ENCODE peak calls at places on chromosomes 11 and 22, in four cellular contexts. P is foreskin fibroblast, E is heart right ventricle, B is tibial artery. Y is an unnamed sample.

GRCh38 chr11:34345991-34346480 is 11.8 kb downstream of the ABTB2 start:
- DNase-seq in E (peak; percentile 50), P (peak; percentile 37), B (peak; percentile 60), Y (peak; percentile 43)

GRCh38 chr22:23386245-23386631 is 193.9 kb downstream of the IGLL1 start:
- DNase-seq in E (no peak), P (no peak), B (peak; percentile 16), Y (no peak)

GRCh38 chr11:94658888-94659287 is 91.7 kb downstream of the PIWIL4 start:
- DNase-seq in B (no peak), E (no peak), P (no peak), Y (no peak)

GRCh38 chr11:19200410-19201201 is 1.2 kb downstream of the CSRP3 start:
- DNase-seq in B (no peak), E (no peak), P (peak; percentile 80), Y (peak; percentile 48)

GRCh38 chr11:1444823-1445422 is 41.7 kb downstream of the MOB2 start:
- DNase-seq in P (no peak), B (no peak), E (no peak), Y (no peak)

GRCh38 chr22:44497218-44497903 is 672 bp downstream of the RTL6 start:
- DNase-seq in E (no peak), B (no peak), P (peak; percentile 66), Y (no peak)

GRCh38 chr22:32396746-32397145 is 15.3 kb downstream of the RTCB start:
- DNase-seq in B (no peak), E (no peak), P (peak; percentile 84), Y (no peak)

GRCh38 chr22:27299181-27300085 is 502.1 kb downstream of the MN1 start:
- DNase-seq in E (no peak), P (peak; percentile 22), B (no peak), Y (no peak)

GRCh38 chr11:46278387-46279173 is 1.1 kb downstream of the CREB3L1 start:
- DNase-seq in P (peak; percentile 91), B (no peak), E (peak; percentile 62), Y (no peak)

GRCh38 chr22:41181349-41182241 is 23.5 kb upstream of the L3MBTL2 start:
- DNase-seq in B (peak; percentile 26), E (no peak), P (peak; percentile 75), Y (peak; percentile 25)

GRCh38 chr22:24523873-24524272 is 28.7 kb downstream of the UPB1 start:
- DNase-seq in P (peak; percentile 39), B (no peak), E (no peak), Y (no peak)

GRCh38 chr11:70470127-70470526 is 71.8 kb downstream of the CTTN start:
- DNase-seq in B (no peak), E (no peak), P (peak; percentile 45), Y (no peak)

GRCh38 chr11:33692013-33692504 is 8.6 kb downstream of the C11orf91 start:
- DNase-seq in E (no peak), B (peak; percentile 84), P (peak; percentile 95), Y (peak; percentile 90)

GRCh38 chr11:1628506-1629325 is 859 bp upstream of the KRTAP5-5 start:
- DNase-seq in B (no peak), P (peak; percentile 65), E (peak; percentile 71), Y (no peak)

GRCh38 chr11:34468209-34468841 is 29.6 kb downstream of the CAT start:
- DNase-seq in P (peak; percentile 53), E (no peak), B (no peak), Y (no peak)

GRCh38 chr11:91922846-91923245 is 301.8 kb upstream of the FAT3 start:
- DNase-seq in E (no peak), P (no peak), B (no peak), Y (no peak)

GRCh38 chr11:1121343-1122331 is 36.1 kb upstream of the MUC5AC start:
- DNase-seq in E (no peak), B (peak; percentile 17), P (peak; percentile 8), Y (no peak)

GRCh38 chr11:134275534-134276395 is at the start of gene GLB1L3:
- DNase-seq in P (peak; percentile 65), B (no peak), E (no peak), Y (no peak)

GRCh38 chr22:42388130-42388797 is 43.9 kb downstream of the NFAM1 start:
- DNase-seq in B (no peak), P (no peak), E (no peak), Y (no peak)

GRCh38 chr11:70210516-70210915 is 7.4 kb downstream of the FADD start:
- DNase-seq in P (peak; percentile 24), E (no peak), B (no peak), Y (no peak)

GRCh38 chr22:40326905-40327735 is 19.2 kb upstream of the ADSL start:
- DNase-seq in P (no peak), E (no peak), B (no peak), Y (no peak)

GRCh38 chr22:23763579-23764331 is 965 bp downstream of the C22orf15 start:
- DNase-seq in P (peak; percentile 53), B (no peak), E (peak; percentile 59), Y (no peak)

GRCh38 chr11:87290304-87290922 is 252.7 kb downstream of the TMEM135 start:
- DNase-seq in E (no peak), P (peak; percentile 70), B (no peak), Y (no peak)

GRCh38 chr22:39746600-39747262 is 146.8 kb downstream of the ENTHD1 start:
- DNase-seq in P (no peak), B (no peak), E (no peak), Y (no peak)

GRCh38 chr22:25377699-25378098 is 158.3 kb downstream of the CRYBB2 start:
- DNase-seq in P (no peak), B (no peak), E (no peak), Y (no peak)

GRCh38 chr11:129283141-129283540 is 91.0 kb upstream of the ARHGAP32 start:
- DNase-seq in E (no peak), B (no peak), P (no peak), Y (no peak)

GRCh38 chr11:79325851-79326250 is 115.0 kb downstream of the TENM4 start:
- DNase-seq in B (no peak), E (no peak), P (no peak), Y (no peak)

GRCh38 chr11:58866788-58867187 is 22.3 kb upstream of the GLYATL2 start:
- DNase-seq in P (peak; percentile 58), B (no peak), E (no peak), Y (no peak)

GRCh38 chr22:29719894-29720645 is at the start of gene CABP7:
- DNase-seq in B (no peak), E (no peak), P (peak; percentile 34), Y (no peak)
- H3K4me3 ChIP-seq in B (peak within 1 kb of the TSS; percentile 9), E (no peak within 1 kb of the TSS), P (no peak within 1 kb of the TSS), Y (peak within 1 kb of the TSS; percentile 18)

DNA sequence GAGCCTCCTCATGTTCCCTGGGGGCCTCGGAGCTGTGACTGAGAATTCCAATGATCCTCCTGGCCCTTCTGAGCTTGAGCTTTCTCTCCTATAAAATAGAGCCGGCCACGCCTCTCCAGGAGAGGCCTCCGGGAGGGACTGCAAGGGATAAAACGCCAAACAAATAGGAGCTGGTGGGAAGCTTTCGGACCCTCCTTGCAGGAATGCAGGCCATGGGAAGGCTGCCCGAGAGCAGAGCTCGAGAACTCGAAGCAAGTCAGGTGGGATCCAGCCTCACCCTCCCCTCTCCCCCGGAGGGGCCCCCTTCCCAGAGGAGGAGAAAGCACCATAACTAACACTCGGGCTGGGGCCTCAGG is 34.5 kb downstream of the FLRT1 start:
- DNase-seq in E (no peak), P (no peak), B (no peak), Y (no peak)
- H3K4me3 ChIP-seq in E (no peak overlapping the region), P (no peak overlapping the region), B (no peak overlapping the region), Y (no peak overlapping the region)

DNA sequence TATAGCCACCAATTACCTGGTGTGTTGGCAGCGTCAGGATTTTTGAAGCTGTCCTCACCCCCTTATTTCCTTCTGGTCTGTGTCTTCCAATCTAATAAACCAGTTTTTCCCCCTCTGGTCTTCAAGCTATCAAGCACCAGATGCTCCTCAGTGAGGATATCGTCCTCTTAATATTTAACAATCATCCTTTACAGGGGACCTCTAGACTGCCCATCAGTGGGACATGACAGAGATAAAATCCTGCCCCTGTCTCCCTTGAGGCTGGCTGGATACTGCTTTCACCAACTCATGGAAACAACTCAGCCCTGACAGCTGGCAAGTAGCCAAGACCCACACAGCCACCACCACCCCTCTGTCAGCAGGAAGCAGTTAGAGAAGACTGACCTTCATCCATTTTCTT is 421.0 kb upstream of the API5 start:
- DNase-seq in B (no peak), E (no peak), P (no peak), Y (no peak)
- H3K4me3 ChIP-seq in B (no peak overlapping the region), E (no peak overlapping the region), P (no peak overlapping the region), Y (no peak overlapping the region)

DNA sequence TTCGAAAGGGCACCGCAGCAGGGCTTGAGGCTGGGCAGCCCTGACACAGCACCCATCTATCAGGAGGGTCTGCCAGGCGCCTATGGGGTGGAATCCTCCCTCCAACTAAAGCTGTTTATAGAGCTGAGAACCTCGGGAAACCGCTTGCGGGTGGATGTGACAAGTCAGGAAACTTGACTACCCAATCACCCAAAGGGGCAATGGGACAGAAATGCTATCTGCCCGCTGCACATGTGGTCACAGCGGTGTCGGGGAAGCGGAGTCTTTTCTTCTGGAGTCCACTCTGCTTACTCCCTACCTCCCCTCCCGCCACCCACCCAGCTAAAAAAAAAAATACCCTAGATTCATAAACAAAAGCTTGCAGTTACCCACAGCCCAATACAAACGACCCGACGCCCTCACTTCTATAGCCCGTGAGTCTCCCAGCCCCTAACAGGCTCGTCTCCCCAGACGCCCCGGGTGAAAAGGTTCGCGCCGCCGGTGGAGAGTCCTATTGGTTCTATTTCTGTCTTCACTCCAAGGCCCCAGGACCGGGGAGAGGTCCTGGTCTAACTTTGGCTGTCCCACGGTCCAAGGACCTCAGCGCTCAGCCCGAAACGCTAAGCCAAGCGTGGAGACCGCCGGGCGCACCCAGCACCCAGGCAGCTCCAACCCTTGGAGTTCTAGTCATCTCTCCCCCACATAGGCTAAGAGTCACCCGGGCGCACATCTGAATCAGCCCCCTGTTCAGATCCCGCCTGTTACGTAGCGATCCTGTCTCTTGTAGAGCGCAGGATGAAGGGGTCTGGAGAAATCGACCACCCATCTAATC is 1.4 kb downstream of the TRPC6 start:
- DNase-seq in B (no peak), E (no peak), P (peak; percentile 48), Y (no peak)
- H3K4me3 ChIP-seq in B (peak overlapping the region; percentile 59), E (peak overlapping the region; percentile 63), P (peak overlapping the region; percentile 43), Y (peak overlapping the region; percentile 33)

DNA sequence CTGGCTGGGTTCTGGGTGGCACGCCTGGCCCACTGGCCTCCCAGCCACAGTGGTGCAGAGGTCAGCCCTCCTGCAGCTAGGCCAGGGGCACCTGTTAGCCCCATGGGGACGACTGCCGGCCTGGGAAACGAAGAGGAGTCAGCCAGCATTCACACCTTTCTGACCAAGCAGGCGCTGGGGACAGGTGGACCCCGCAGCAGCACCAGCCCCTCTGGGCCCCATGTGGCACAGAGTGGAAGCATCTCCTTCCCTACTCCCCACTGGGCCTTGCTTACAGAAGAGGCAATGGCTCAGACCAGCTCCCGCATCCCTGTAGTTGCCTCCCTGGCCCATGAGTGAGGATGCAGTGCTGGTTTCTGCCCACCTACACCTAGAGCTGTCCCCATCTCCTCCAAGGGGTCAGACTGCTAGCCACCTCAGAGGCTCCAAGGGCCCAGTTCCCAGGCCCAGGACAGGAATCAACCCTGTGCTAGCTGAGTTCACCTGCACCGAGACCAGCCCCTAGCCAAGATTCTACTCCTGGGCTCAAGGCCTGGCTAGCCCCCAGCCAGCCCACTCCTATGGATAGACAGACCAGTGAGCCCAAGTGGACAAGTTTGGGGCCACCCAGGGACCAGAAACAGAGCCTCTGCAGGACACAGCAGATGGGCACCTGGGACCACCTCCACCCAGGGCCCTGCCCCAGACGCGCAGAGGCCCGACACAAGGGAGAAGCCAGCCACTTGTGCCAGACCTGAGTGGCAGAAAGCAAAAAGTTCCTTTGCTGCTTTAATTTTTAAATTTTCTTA is 27.7 kb upstream of the TXNRD2 start:
- DNase-seq in B (no peak), E (no peak), P (no peak), Y (no peak)
- H3K4me3 ChIP-seq in B (no peak overlapping the region), E (no peak overlapping the region), P (no peak overlapping the region), Y (no peak overlapping the region)

Y was measured in skeletal muscle cell.